ENCODE peak calls at places on chromosomes 2 and 18, in four cellular contexts. One of them, this sample, is unnamed. For H3K9me3 and H3K36me3, the result is how much of the 10 kb centered on the place peaks cover.

GRCh38 chr2:55010149-55010591 is 40.1 kb downstream of the RTN4 start:
- DNase-seq in IMR-90: peak
- DNase-seq in endothelial cell of umbilical vein: no peak
- DNase-seq in PC-3: peak
- DNase-seq in this sample: peak

GRCh38 chr2:28978606-28979005 is 2.5 kb upstream of the TOGARAM2 start:
- DNase-seq in IMR-90: no peak
- DNase-seq in endothelial cell of umbilical vein: no peak
- DNase-seq in PC-3: no peak
- DNase-seq in this sample: no peak

GRCh38 chr2:47512581-47513083 is 109.7 kb downstream of the MSH2 start:
- DNase-seq in IMR-90: peak
- DNase-seq in endothelial cell of umbilical vein: peak
- DNase-seq in PC-3: peak
- DNase-seq in this sample: no peak

GRCh38 chr2:182057002-182057401 is 71.3 kb downstream of the PPP1R1C start:
- DNase-seq in PC-3: no peak
- DNase-seq in endothelial cell of umbilical vein: no peak
- DNase-seq in IMR-90: no peak
- DNase-seq in this sample: no peak

GRCh38 chr18:34339155-34339554 is 114.4 kb upstream of the NOL4 start:
- DNase-seq in IMR-90: no peak
- DNase-seq in endothelial cell of umbilical vein: no peak
- DNase-seq in PC-3: no peak
- DNase-seq in this sample: no peak

GRCh38 chr2:77862120-77862519 is 339.9 kb upstream of the LRRTM4 start:
- DNase-seq in IMR-90: no peak
- DNase-seq in PC-3: no peak
- DNase-seq in endothelial cell of umbilical vein: no peak
- DNase-seq in this sample: no peak

GRCh38 chr2:99940963-99941362 is 201.4 kb downstream of the AFF3 start:
- DNase-seq in IMR-90: peak
- DNase-seq in PC-3: no peak
- DNase-seq in endothelial cell of umbilical vein: no peak
- DNase-seq in this sample: peak

GRCh38 chr2:119148082-119148715 is 10.4 kb downstream of the C1QL2 start:
- DNase-seq in IMR-90: no peak
- DNase-seq in endothelial cell of umbilical vein: no peak
- DNase-seq in PC-3: no peak
- DNase-seq in this sample: no peak

GRCh38 chr18:68429809-68430208 is 285.1 kb downstream of the TMX3 start:
- DNase-seq in endothelial cell of umbilical vein: peak
- DNase-seq in PC-3: peak
- DNase-seq in IMR-90: peak
- DNase-seq in this sample: no peak

GRCh38 chr2:229141626-229142025 is 129.5 kb downstream of the PID1 start:
- DNase-seq in IMR-90: peak
- DNase-seq in PC-3: peak
- DNase-seq in endothelial cell of umbilical vein: no peak
- DNase-seq in this sample: peak

GRCh38 chr2:153299217-153299616 is 179.3 kb downstream of the RPRM start:
- DNase-seq in IMR-90: no peak
- DNase-seq in endothelial cell of umbilical vein: no peak
- DNase-seq in PC-3: no peak
- DNase-seq in this sample: no peak

GRCh38 chr18:61502472-61502871 is 169.2 kb downstream of the CDH20 start:
- DNase-seq in PC-3: peak
- DNase-seq in IMR-90: peak
- DNase-seq in endothelial cell of umbilical vein: peak
- DNase-seq in this sample: peak

GRCh38 chr2:241859017-241859435 is 332 bp upstream of the PDCD1 start:
- DNase-seq in endothelial cell of umbilical vein: no peak
- DNase-seq in PC-3: no peak
- DNase-seq in IMR-90: no peak
- DNase-seq in this sample: no peak

GRCh38 chr2:44170337-44170736 is 1.7 kb downstream of the PPM1B start:
- DNase-seq in endothelial cell of umbilical vein: no peak
- DNase-seq in PC-3: peak
- DNase-seq in IMR-90: peak
- DNase-seq in this sample: no peak

GRCh38 chr18:46734981-46735380 is 21.9 kb downstream of the ST8SIA5 start:
- DNase-seq in IMR-90: no peak
- DNase-seq in endothelial cell of umbilical vein: no peak
- DNase-seq in PC-3: no peak
- DNase-seq in this sample: no peak

GRCh38 chr2:25736899-25737515 is 63.6 kb upstream of the DTNB start:
- DNase-seq in endothelial cell of umbilical vein: no peak
- DNase-seq in IMR-90: no peak
- DNase-seq in PC-3: no peak
- DNase-seq in this sample: no peak

GRCh38 chr18:49444599-49444998 is 15.8 kb downstream of the DYM start:
- DNase-seq in PC-3: no peak
- DNase-seq in IMR-90: no peak
- DNase-seq in endothelial cell of umbilical vein: no peak
- DNase-seq in this sample: no peak

GRCh38 chr2:215052404-215052803 is 86.0 kb downstream of the ABCA12 start:
- DNase-seq in PC-3: no peak
- DNase-seq in endothelial cell of umbilical vein: no peak
- DNase-seq in IMR-90: no peak
- DNase-seq in this sample: no peak

GRCh38 chr2:27377618-27378095 is 2.9 kb downstream of the ZNF513 start:
- DNase-seq in endothelial cell of umbilical vein: no peak
- DNase-seq in IMR-90: no peak
- DNase-seq in PC-3: no peak
- DNase-seq in this sample: no peak

GRCh38 chr2:236607471-236608307 is 38.1 kb downstream of the ACKR3 start:
- DNase-seq in IMR-90: peak
- DNase-seq in PC-3: no peak
- DNase-seq in endothelial cell of umbilical vein: no peak
- DNase-seq in this sample: peak

GRCh38 chr2:84631047-84631446 is 114.7 kb downstream of the DNAH6 start:
- DNase-seq in PC-3: peak
- DNase-seq in endothelial cell of umbilical vein: peak
- DNase-seq in IMR-90: peak
- DNase-seq in this sample: no peak

GRCh38 chr18:6997802-6998201 is 119.8 kb downstream of the LAMA1 start:
- DNase-seq in PC-3: peak
- DNase-seq in endothelial cell of umbilical vein: no peak
- DNase-seq in IMR-90: no peak
- DNase-seq in this sample: no peak

GRCh38 chr18:69586581-69586980 is 185.9 kb downstream of the DOK6 start:
- DNase-seq in endothelial cell of umbilical vein: no peak
- DNase-seq in PC-3: no peak
- DNase-seq in IMR-90: no peak
- DNase-seq in this sample: no peak

GRCh38 chr2:68811364-68811763 is 59.8 kb downstream of the BMP10 start:
- DNase-seq in PC-3: peak
- DNase-seq in endothelial cell of umbilical vein: peak
- DNase-seq in IMR-90: peak
- DNase-seq in this sample: peak

GRCh38 chr2:128475427-128476211 is 157.0 kb upstream of the HS6ST1 start:
- DNase-seq in PC-3: no peak
- DNase-seq in endothelial cell of umbilical vein: no peak
- DNase-seq in IMR-90: no peak
- DNase-seq in this sample: no peak

GRCh38 chr2:150674283-150674682 is 186.8 kb upstream of the RND3 start:
- DNase-seq in endothelial cell of umbilical vein: no peak
- DNase-seq in IMR-90: peak
- DNase-seq in PC-3: no peak
- DNase-seq in this sample: no peak

GRCh38 chr18:68121826-68122225 is 593.1 kb downstream of the TMX3 start:
- DNase-seq in endothelial cell of umbilical vein: no peak
- DNase-seq in PC-3: peak
- DNase-seq in IMR-90: peak
- DNase-seq in this sample: no peak

GRCh38 chr2:236889081-236889780 is 196.5 kb upstream of the COPS8 start:
- DNase-seq in IMR-90: no peak
- DNase-seq in PC-3: no peak
- DNase-seq in endothelial cell of umbilical vein: peak
- DNase-seq in this sample: no peak

GRCh38 chr2:239400000-239400831 is 604 bp downstream of the HDAC4 start:
- DNase-seq in PC-3: peak
- DNase-seq in endothelial cell of umbilical vein: no peak
- DNase-seq in IMR-90: peak
- DNase-seq in this sample: peak

GRCh38 chr2:88190808-88191721 is 20.9 kb downstream of the THNSL2 start:
- DNase-seq in endothelial cell of umbilical vein: peak
- DNase-seq in IMR-90: peak
- DNase-seq in PC-3: peak
- DNase-seq in this sample: peak

GRCh38 chr2:79723830-79724229 is 211.0 kb downstream of the CTNNA2 start:
- DNase-seq in endothelial cell of umbilical vein: no peak
- DNase-seq in PC-3: peak
- DNase-seq in IMR-90: peak
- DNase-seq in this sample: peak

GRCh38 chr18:53920312-53921075 is 304.0 kb downstream of the MBD2 start:
- DNase-seq in PC-3: no peak
- DNase-seq in endothelial cell of umbilical vein: no peak
- DNase-seq in IMR-90: no peak
- DNase-seq in this sample: no peak

GRCh38 chr2:76275788-76276187 is 565.1 kb upstream of the GCFC2 start:
- DNase-seq in IMR-90: no peak
- DNase-seq in PC-3: no peak
- DNase-seq in endothelial cell of umbilical vein: no peak
- DNase-seq in this sample: no peak

GRCh38 chr2:217481577-217481976 is 521.2 kb downstream of the TNS1 start:
- DNase-seq in PC-3: no peak
- DNase-seq in IMR-90: no peak
- DNase-seq in endothelial cell of umbilical vein: no peak
- DNase-seq in this sample: no peak

GRCh38 chr2:121429119-121429903 is 101.4 kb upstream of the RNU4ATAC start:
- DNase-seq in endothelial cell of umbilical vein: no peak
- DNase-seq in IMR-90: peak
- DNase-seq in PC-3: no peak
- DNase-seq in this sample: no peak

GRCh38 chr18:40987581-40987980 is 967.5 kb upstream of the PIK3C3 start:
- DNase-seq in IMR-90: no peak
- DNase-seq in endothelial cell of umbilical vein: no peak
- DNase-seq in PC-3: no peak
- DNase-seq in this sample: no peak

GRCh38 chr2:208406474-208407451 is at the start of gene PTH2R:
- DNase-seq in IMR-90: no peak
- DNase-seq in endothelial cell of umbilical vein: no peak
- DNase-seq in PC-3: no peak
- DNase-seq in this sample: peak

GRCh38 chr2:17827306-17827705 is 11.0 kb downstream of the MSGN1 start:
- DNase-seq in IMR-90: no peak
- DNase-seq in PC-3: no peak
- DNase-seq in endothelial cell of umbilical vein: no peak
- DNase-seq in this sample: no peak
- H3K4me3 ChIP-seq in IMR-90: no peak
- H3K4me3 ChIP-seq in PC-3: no peak
- H3K4me3 ChIP-seq in endothelial cell of umbilical vein: no peak
- H3K4me3 ChIP-seq in this sample: no peak

DNA sequence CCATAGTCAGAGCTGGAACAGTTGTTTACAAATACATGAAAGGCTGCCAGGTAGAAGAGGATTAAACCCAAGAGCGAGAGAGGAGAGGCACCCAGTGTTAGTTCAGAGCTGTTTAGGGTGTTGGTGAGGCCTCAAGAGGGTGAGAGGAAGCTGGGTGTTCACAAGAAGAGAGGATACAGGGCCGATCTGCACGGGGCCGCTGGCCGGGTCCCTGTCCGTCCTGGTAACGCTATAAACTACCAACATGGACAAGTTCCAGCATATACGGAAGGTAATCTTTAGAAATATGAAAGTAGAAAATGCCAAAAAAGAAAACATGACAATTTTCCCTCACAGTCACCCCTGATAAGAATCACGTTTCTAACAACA is 109.7 kb downstream of the TMEM18 start:
- DNase-seq in PC-3: no peak
- DNase-seq in endothelial cell of umbilical vein: no peak
- DNase-seq in IMR-90: no peak
- DNase-seq in this sample: no peak
- H3K9me3 ChIP-seq in PC-3: under half
- H3K9me3 ChIP-seq in endothelial cell of umbilical vein: under half
- H3K9me3 ChIP-seq in IMR-90: under half
- H3K9me3 ChIP-seq in this sample: under half

GRCh38 chr18:32669549-32670165 is 103.2 kb downstream of the KLHL14 start:
- DNase-seq in endothelial cell of umbilical vein: no peak
- DNase-seq in IMR-90: no peak
- DNase-seq in PC-3: no peak
- DNase-seq in this sample: no peak

GRCh38 chr18:32677578-32677977 is 95.2 kb downstream of the KLHL14 start:
- DNase-seq in endothelial cell of umbilical vein: no peak
- DNase-seq in IMR-90: no peak
- DNase-seq in PC-3: no peak
- DNase-seq in this sample: no peak

GRCh38 chr18:32670727-32671126 is 102.1 kb downstream of the KLHL14 start:
- DNase-seq in endothelial cell of umbilical vein: no peak
- DNase-seq in IMR-90: no peak
- DNase-seq in PC-3: no peak
- DNase-seq in this sample: no peak

DNA sequence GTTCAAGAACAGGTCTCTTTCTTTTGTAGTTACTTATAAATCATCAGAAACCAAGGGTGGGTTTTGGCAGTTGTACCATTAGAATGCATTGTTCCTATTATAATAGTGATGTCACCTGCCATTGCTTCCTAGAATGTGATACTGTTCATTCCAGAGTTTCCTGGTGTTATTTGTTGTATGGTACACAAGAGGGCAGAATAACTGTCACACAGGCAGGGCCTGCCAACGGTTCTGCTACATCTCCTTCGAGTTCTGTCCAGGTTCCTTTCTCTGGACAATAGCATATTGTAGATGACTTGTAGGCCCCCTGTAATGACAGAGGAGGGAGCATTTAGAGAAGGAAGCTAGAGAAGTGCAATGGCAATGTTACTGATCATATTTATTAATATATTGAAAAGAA is 98.3 kb downstream of the KLHL14 start:
- DNase-seq in PC-3: peak
- DNase-seq in IMR-90: no peak
- DNase-seq in endothelial cell of umbilical vein: peak
- DNase-seq in this sample: no peak
- H3K36me3 ChIP-seq in PC-3: under half
- H3K36me3 ChIP-seq in IMR-90: under half
- H3K36me3 ChIP-seq in endothelial cell of umbilical vein: under half
- H3K36me3 ChIP-seq in this sample: under half

GRCh38 chr2:230170532-230170931 is 49.3 kb downstream of the SP110 start:
- DNase-seq in IMR-90: no peak
- DNase-seq in PC-3: peak
- DNase-seq in endothelial cell of umbilical vein: peak
- DNase-seq in this sample: no peak
- H3K4me3 ChIP-seq in IMR-90: no peak
- H3K4me3 ChIP-seq in PC-3: peak
- H3K4me3 ChIP-seq in endothelial cell of umbilical vein: no peak
- H3K4me3 ChIP-seq in this sample: no peak

GRCh38 chr18:14907420-14907819 is 159.4 kb downstream of the ANKRD30B start:
- DNase-seq in endothelial cell of umbilical vein: no peak
- DNase-seq in PC-3: no peak
- DNase-seq in IMR-90: no peak
- DNase-seq in this sample: no peak
- H3K9me3 ChIP-seq in endothelial cell of umbilical vein: under half
- H3K9me3 ChIP-seq in PC-3: under half
- H3K9me3 ChIP-seq in IMR-90: under half
- H3K9me3 ChIP-seq in this sample: under half

GRCh38 chr2:6482256-6482655 is 383.5 kb downstream of the CMPK2 start:
- DNase-seq in IMR-90: no peak
- DNase-seq in endothelial cell of umbilical vein: no peak
- DNase-seq in PC-3: no peak
- DNase-seq in this sample: no peak
- H3K36me3 ChIP-seq in IMR-90: under half
- H3K36me3 ChIP-seq in endothelial cell of umbilical vein: under half
- H3K36me3 ChIP-seq in PC-3: under half
- H3K36me3 ChIP-seq in this sample: under half

This sample was measured in MG63.